ENCODE peak calls at places on chromosomes 4 and X, in eight cellular contexts. B, E, P, I, M, F, D and A are unnamed samples.

GRCh38 chr4:73617256-73617655 is 3.0 kb downstream of the RASSF6 start:
- DNase-seq in B (peak; percentile 66), E (no peak), P (no peak), I (no peak), M (no peak), F (no peak), D (no peak), A (no peak)

GRCh38 chrX:39905946-39906345 is 191.8 kb downstream of the BCOR start:
- DNase-seq in B (no peak), E (no peak), P (no peak), I (no peak), M (no peak), F (no peak), D (no peak), A (no peak)

GRCh38 chrX:78104447-78105176 is 564 bp downstream of the PGK1 start:
- DNase-seq in B (peak; percentile 46), E (peak; percentile 38), P (peak; percentile 79), I (no peak), M (peak; percentile 3), F (peak; percentile 81), D (peak; percentile 35), A (peak; percentile 22)

GRCh38 chrX:44570524-44570923 is 27.9 kb upstream of the FUNDC1 start:
- DNase-seq in B (peak; percentile 28), E (no peak), P (no peak), I (no peak), M (peak; percentile 1), F (no peak), D (peak; percentile 8), A (no peak)

GRCh38 chrX:55521687-55522086 is 32.0 kb upstream of the USP51 start:
- DNase-seq in B (no peak), E (no peak), P (no peak), I (no peak), M (no peak), F (no peak), D (no peak), A (no peak)

GRCh38 chrX:153333271-153333670 is 682 bp upstream of the ZNF275 start:
- DNase-seq in B (peak; percentile 2), E (no peak), P (no peak), I (no peak), M (no peak), F (no peak), D (peak; percentile 55), A (no peak)

GRCh38 chr4:121373841-121374240 is 7.0 kb downstream of the QRFPR start:
- DNase-seq in B (peak; percentile 58), E (no peak), P (no peak), I (no peak), M (no peak), F (no peak), D (no peak), A (no peak)

GRCh38 chr4:183350317-183351071 is 28.3 kb upstream of the CLDN24 start:
- DNase-seq in B (no peak), E (no peak), P (no peak), I (no peak), M (no peak), F (no peak), D (peak; percentile 39), A (no peak)

GRCh38 chrX:150507251-150507856 is 61.1 kb upstream of the MTM1 start:
- DNase-seq in B (no peak), E (no peak), P (no peak), I (no peak), M (no peak), F (no peak), D (no peak), A (no peak)

GRCh38 chr4:95910749-95911148 is 70.9 kb downstream of the PDHA2 start:
- DNase-seq in B (no peak), E (no peak), P (no peak), I (no peak), M (no peak), F (no peak), D (no peak), A (no peak)